ENCODE peak calls at places on chromosomes 4 and X, in six cellular contexts. L is cardiac fibroblast, X is fibroblast of lung, A is fibroblast of pulmonary artery, T is activated T-cell treated with anti-CD3 and anti-CD28 coated beads for 1 hour, Q is GM04503. C is an unnamed sample.

GRCh38 chr4:139786494-139787354 is 121.1 kb downstream of the MGST2 start:
- DNase-seq in L (no peak), X (no peak), A (no peak), T (no peak), Q (no peak), C (no peak)

GRCh38 chr4:56506110-56506705 is 617 bp downstream of the ARL9 start:
- DNase-seq in L (peak), X (peak), A (no peak), T (no peak), Q (no peak), C (no peak)

GRCh38 chr4:141306331-141306730 is 85.6 kb downstream of the ZNF330 start:
- DNase-seq in L (no peak), X (no peak), A (no peak), T (no peak), Q (no peak), C (no peak)

GRCh38 chr4:168528131-168528949 is 31.5 kb downstream of the PALLD start:
- DNase-seq in L (peak), X (no peak), A (peak), T (no peak), Q (no peak), C (peak)

GRCh38 chr4:89266128-89266527 is 41.5 kb downstream of the GPRIN3 start:
- DNase-seq in L (no peak), X (no peak), A (peak), T (no peak), Q (no peak), C (no peak)

GRCh38 chr4:40617903-40618302 is 11.8 kb downstream of the RBM47 start:
- DNase-seq in L (peak), X (no peak), A (peak), T (no peak), Q (no peak), C (no peak)

GRCh38 chr4:7692451-7693236 is 247.0 kb downstream of the AFAP1 start:
- DNase-seq in L (no peak), X (no peak), A (no peak), T (no peak), Q (no peak), C (no peak)

GRCh38 chr4:8737601-8738279 is 133.9 kb downstream of the HMX1 start:
- DNase-seq in L (no peak), X (no peak), A (no peak), T (no peak), Q (no peak), C (no peak)

GRCh38 chr4:110543577-110543976 is 67.6 kb downstream of the ENPEP start:
- DNase-seq in L (no peak), X (no peak), A (no peak), T (no peak), Q (no peak), C (peak)

GRCh38 chr4:127601029-127601428 is 31.7 kb upstream of the INTU start:
- DNase-seq in L (peak), X (peak), A (peak), T (no peak), Q (no peak), C (peak)

GRCh38 chr4:186167605-186168004 is 23.8 kb upstream of the CYP4V2 start:
- DNase-seq in L (no peak), X (no peak), A (no peak), T (no peak), Q (no peak), C (no peak)

GRCh38 chrX:372856-373640 is 13.7 kb downstream of the PPP2R3B start:
- DNase-seq in L (no peak), X (no peak), A (peak), T (no peak), Q (no peak), C (no peak)

GRCh38 chrX:28158019-28158777 is 176.9 kb upstream of the DCAF8L1 start:
- DNase-seq in L (no peak), X (no peak), A (no peak), T (no peak), Q (no peak), C (no peak)

C was measured in HCEC 1CT.